ENCODE peak calls at places on chromosomes 11 and 22, in five cellular contexts. Y is HCT116, N is stomach, D is ovary, U is adrenal gland. L is an unnamed sample.
A peak's percentile ranks its signal among the peaks of the same experiment; 100 is the strongest.

GRCh38 chr11:131025421-131026126 is 109.3 kb upstream of the SNX19 start:
- DNase-seq in Y (no peak), N (no peak), D (no peak), U (no peak), L (peak; percentile 15)

GRCh38 chr11:120801801-120802689 is 221.9 kb upstream of the TBCEL start:
- DNase-seq in Y (peak; percentile 32), N (peak; percentile 68), D (peak; percentile 79), U (peak; percentile 63), L (peak; percentile 55)

GRCh38 chr11:14259186-14259784 is 99.7 kb downstream of the RRAS2 start:
- DNase-seq in Y (no peak), N (no peak), D (no peak), U (no peak), L (no peak)

GRCh38 chr11:123569387-123569786 is 85.0 kb downstream of the SCN3B start:
- DNase-seq in Y (no peak), N (no peak), D (no peak), U (no peak), L (no peak)

GRCh38 chr11:1118755-1119275 is 38.9 kb upstream of the MUC5AC start:
- DNase-seq in Y (no peak), N (no peak), D (no peak), U (no peak), L (no peak)

GRCh38 chr11:135075740-135076139 is 663.7 kb upstream of the B3GAT1 start:
- DNase-seq in Y (peak; percentile 71), N (peak; percentile 60), D (peak; percentile 66), U (peak; percentile 50), L (peak; percentile 43)

GRCh38 chr11:20013346-20014066 is 146.8 kb downstream of the DBX1 start:
- DNase-seq in Y (no peak), N (no peak), D (no peak), U (no peak), L (no peak)

GRCh38 chr11:122108192-122108799 is 7.7 kb downstream of the BLID start:
- DNase-seq in Y (peak; percentile 57), N (no peak), D (no peak), U (no peak), L (peak; percentile 47)

GRCh38 chr11:115226556-115226955 is 277.7 kb downstream of the CADM1 start:
- DNase-seq in Y (no peak), N (no peak), D (no peak), U (no peak), L (no peak)

GRCh38 chr11:63908631-63909491 is 8.1 kb downstream of the RCOR2 start:
- DNase-seq in Y (no peak), N (no peak), D (peak; percentile 82), U (no peak), L (no peak)

GRCh38 chr11:96388891-96389603 is 665 bp downstream of the CCDC82 start:
- DNase-seq in Y (peak; percentile 18), N (no peak), D (no peak), U (no peak), L (no peak)

GRCh38 chr11:67634366-67635230 is 4.9 kb upstream of the NUDT8 start:
- DNase-seq in Y (no peak), N (no peak), D (peak; percentile 32), U (no peak), L (no peak)

GRCh38 chr11:123251656-123252344 is 56.8 kb upstream of the CLMP start:
- DNase-seq in Y (no peak), N (no peak), D (peak; percentile 84), U (peak; percentile 67), L (peak; percentile 17)

GRCh38 chr22:46477967-46478635 is 59.3 kb downstream of the CELSR1 start:
- DNase-seq in Y (no peak), N (no peak), D (no peak), U (no peak), L (no peak)

DNA sequence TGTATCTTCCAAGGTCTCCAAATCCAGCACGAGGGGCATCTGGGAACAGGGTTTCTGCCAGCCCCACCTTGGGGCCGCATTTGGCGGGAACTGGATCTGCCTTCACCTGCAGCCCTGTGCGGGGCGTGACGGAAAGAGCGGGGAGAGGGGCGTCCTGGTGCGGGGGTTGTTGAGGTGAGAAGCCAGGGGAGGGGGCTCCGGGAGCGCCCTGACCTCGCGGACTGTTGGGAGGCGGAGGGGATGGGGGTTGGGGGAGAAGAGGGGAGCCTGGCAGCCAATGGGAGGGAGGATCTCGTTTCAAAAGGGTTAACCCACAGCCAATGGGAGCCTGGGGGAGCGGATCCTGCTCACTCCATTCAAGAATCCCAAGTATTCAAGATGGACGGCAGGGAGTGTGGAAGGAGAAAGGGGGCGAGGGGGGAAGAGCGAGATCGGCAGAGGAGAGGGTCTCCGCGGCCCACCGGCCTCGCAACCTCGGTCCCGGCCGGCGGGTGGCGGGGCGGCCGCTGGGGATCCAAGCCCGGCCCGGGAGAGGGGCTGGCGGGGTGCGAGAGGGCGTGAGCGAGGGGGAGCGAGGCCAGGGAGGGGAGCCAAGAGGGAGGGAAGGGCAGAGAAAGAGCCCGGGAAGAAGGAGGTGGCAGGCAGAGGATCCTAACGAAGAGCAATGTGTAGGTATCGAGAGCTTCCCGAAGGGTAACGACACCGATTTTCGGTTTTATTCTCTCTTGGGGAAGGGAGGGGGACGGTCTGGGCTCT is 11.5 kb downstream of the YPEL4 start:
- DNase-seq in Y (no peak), N (peak; percentile 36), D (peak; percentile 85), U (no peak), L (peak; percentile 67)
- TF ChIP-seq POLR2A in Y (peak; percentile 53), N (no peak), D (peak; percentile 51), U (no peak), L (peak; percentile 69)

GRCh38 chr11:60710482-60710881 is 11.1 kb downstream of the MS4A8 start:
- DNase-seq in Y (no peak), N (no peak), D (no peak), U (no peak), L (no peak)
- TF ChIP-seq CTCF in Y (peak; percentile 46), N (no peak), D (no peak), U (no peak), L (peak; percentile 5)

GRCh38 chr22:29815580-29815979 is 22.5 kb downstream of the ASCC2 start:
- DNase-seq in Y (no peak), N (no peak), D (no peak), U (no peak), L (no peak)
- H3K27ac ChIP-seq in Y (no peak overlapping the region), N (peak overlapping the region; percentile 59), D (no peak overlapping the region), U (no peak overlapping the region), L (no peak overlapping the region)

DNA sequence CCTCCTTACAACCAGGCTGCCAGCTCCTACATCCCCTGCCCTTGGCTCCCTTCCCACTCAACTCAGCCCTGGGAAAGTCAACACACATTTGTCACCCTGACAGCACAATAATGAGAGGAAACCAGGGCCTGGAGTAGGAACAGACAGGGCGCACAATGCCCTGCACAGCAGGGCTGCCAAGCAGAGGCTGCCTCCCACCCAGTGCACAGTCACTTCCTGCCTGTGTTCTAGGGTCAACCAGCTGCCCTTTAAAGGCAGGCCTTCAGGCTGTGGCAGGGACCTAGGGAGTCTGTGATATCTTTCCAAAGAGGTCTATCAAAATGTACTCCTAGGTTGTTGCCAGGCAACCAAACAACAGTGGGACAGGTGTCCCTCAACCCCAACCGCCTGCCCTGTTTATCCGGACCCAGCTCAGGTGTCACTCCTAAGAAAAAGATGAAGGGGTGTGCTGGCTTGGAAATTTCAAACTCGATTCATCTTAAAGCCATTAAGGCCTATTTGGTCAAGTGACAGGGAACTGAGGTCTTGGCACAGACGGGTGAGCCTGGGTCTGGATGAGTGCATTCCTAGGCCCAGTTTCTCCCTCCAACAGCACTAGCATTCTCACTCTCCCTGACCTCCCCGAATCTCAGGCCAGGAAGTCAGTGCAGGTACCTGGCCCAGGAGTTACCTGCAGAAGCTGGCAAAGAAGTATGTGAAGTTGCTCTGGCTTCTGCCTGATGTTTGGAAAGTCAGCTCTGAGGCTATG is 110.3 kb upstream of the PITPNB start:
- DNase-seq in Y (no peak), N (peak; percentile 82), D (no peak), U (peak; percentile 54), L (peak; percentile 91)
- TF ChIP-seq POLR2A in Y (no peak), N (no peak), D (no peak), U (no peak), L (no peak)

GRCh38 chr11:31030375-31030774 is 339.2 kb downstream of the DCDC1 start:
- DNase-seq in Y (no peak), N (no peak), D (no peak), U (no peak), L (no peak)
- TF ChIP-seq CTCF in Y (no peak), N (no peak), D (no peak), U (no peak), L (no peak)

L was measured in body of pancreas.